ENCODE peak calls at places on chromosomes 6 and 20, in seven cellular contexts. N is astrocyte, B is neural crest cell, R is neural progenitor cell, W is GM12878, D is WTC11, C is osteocyte. X is an unnamed sample.
A peak's percentile ranks its signal among the peaks of the same experiment; 100 is the strongest.

GRCh38 chr6:33921745-33922144 is 117.9 kb upstream of the MLN start:
- DNase-seq in C (no peak), R (no peak), W (no peak), B (no peak), D (no peak), N (no peak), X (no peak)

GRCh38 chr20:3808141-3808479 is 12.0 kb downstream of the CDC25B start:
- DNase-seq in B (no peak), N (peak; percentile 89), C (peak; percentile 92), W (no peak), D (no peak), R (no peak), X (peak; percentile 93)

GRCh38 chr6:144006731-144007454 is 1.2 kb downstream of the PLAGL1 start:
- DNase-seq in B (no peak), C (no peak), D (peak; percentile 13), N (peak; percentile 71), W (no peak), R (peak; percentile 24), X (no peak)

GRCh38 chr6:90790696-90791095 is 203.8 kb upstream of the MAP3K7 start:
- DNase-seq in W (no peak), C (no peak), B (no peak), D (no peak), R (no peak), N (peak; percentile 16), X (no peak)

GRCh38 chr6:13425971-13426931 is 61.1 kb downstream of the GFOD1 start:
- DNase-seq in R (no peak), D (no peak), W (peak; percentile 42), B (no peak), N (peak; percentile 83), C (no peak), X (no peak)

GRCh38 chr6:131858765-131859490 is 51.1 kb downstream of the ENPP1 start:
- DNase-seq in R (no peak), N (peak; percentile 92), D (no peak), B (no peak), W (no peak), C (no peak), X (peak; percentile 29)

GRCh38 chr6:146770965-146771735 is 172.4 kb downstream of the ADGB start:
- DNase-seq in D (no peak), R (no peak), C (no peak), N (no peak), W (no peak), B (no peak), X (no peak)

GRCh38 chr20:25549172-25549865 is 36.0 kb downstream of the NINL start:
- DNase-seq in C (no peak), D (no peak), B (no peak), W (no peak), N (no peak), R (no peak), X (no peak)

GRCh38 chr6:145155873-145156782 is 579.2 kb downstream of the EPM2A start:
- DNase-seq in C (no peak), N (no peak), D (no peak), R (no peak), W (no peak), B (no peak), X (no peak)

GRCh38 chr6:1363729-1364572 is 25.4 kb upstream of the FOXF2 start:
- DNase-seq in C (no peak), W (no peak), N (no peak), D (peak; percentile 36), B (no peak), R (no peak), X (peak; percentile 61)

GRCh38 chr6:107869871-107870270 is 45.8 kb upstream of the SCML4 start:
- DNase-seq in B (no peak), C (no peak), D (no peak), W (no peak), R (peak; percentile 67), N (no peak), X (no peak)

GRCh38 chr6:42179956-42180335 is 6.8 kb downstream of the GUCA1A start:
- DNase-seq in B (no peak), D (no peak), R (no peak), C (no peak), W (no peak), N (no peak), X (no peak)

GRCh38 chr6:132750455-132751248 is 7.1 kb downstream of the VNN2 start:
- DNase-seq in D (no peak), N (no peak), W (peak; percentile 69), R (no peak), B (no peak), C (no peak), X (no peak)

GRCh38 chr6:111248789-111249188 is 161.5 kb downstream of the SLC16A10 start:
- DNase-seq in B (no peak), R (no peak), W (no peak), D (no peak), C (no peak), N (no peak), X (no peak)

GRCh38 chr6:41489284-41489851 is 56.8 kb upstream of the FOXP4 start:
- DNase-seq in N (peak; percentile 55), B (no peak), C (peak; percentile 88), R (no peak), D (peak; percentile 41), W (no peak), X (no peak)

GRCh38 chr6:16187185-16187584 is 51.2 kb upstream of the GMPR start:
- DNase-seq in B (no peak), D (no peak), N (no peak), C (no peak), R (no peak), W (no peak), X (no peak)

GRCh38 chr6:16181429-16182359 is 52.8 kb downstream of the MYLIP start:
- DNase-seq in B (no peak), D (no peak), R (no peak), C (no peak), N (no peak), W (no peak), X (no peak)

GRCh38 chr6:16182428-16182827 is 53.5 kb downstream of the MYLIP start:
- DNase-seq in D (no peak), B (no peak), W (no peak), C (no peak), N (no peak), R (no peak), X (no peak)

GRCh38 chr6:16184554-16184953 is 53.8 kb upstream of the GMPR start:
- DNase-seq in W (no peak), B (no peak), R (no peak), C (no peak), N (no peak), D (no peak), X (no peak)

DNA sequence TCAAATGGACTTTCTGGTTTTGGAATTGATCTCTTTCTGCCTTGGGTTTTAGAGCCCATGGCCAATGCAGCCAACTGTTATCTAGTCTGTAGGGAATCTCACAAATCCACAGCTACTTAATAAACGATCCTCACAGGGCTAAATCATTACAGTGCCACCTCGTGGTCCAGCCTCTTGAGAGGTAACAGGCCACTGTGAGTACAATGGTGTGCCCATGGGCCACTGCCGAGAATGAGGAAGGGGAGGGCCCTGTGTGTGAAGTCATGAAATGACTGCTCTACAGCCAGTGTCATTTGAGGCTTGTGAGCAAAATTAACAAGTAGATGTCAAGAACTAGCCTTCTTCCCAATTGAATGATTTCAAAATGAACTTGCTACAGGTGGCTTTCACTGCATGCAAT is 54.3 kb upstream of the GMPR start:
- DNase-seq in N (no peak), C (no peak), R (peak; percentile 28), D (peak; percentile 36), B (no peak), W (peak; percentile 45), X (no peak)
- TF ChIP-seq CTCF in N (no peak), C (no peak), R (peak; percentile 35), D (no peak), B (no peak), W (peak; percentile 36), X (no peak)

GRCh38 chr6:89353118-89353556 is 615 bp upstream of the UBE2J1 start:
- DNase-seq in C (no peak), N (no peak), R (no peak), W (no peak), D (no peak), B (no peak), X (no peak)

GRCh38 chr6:89353702-89354392 is 1.3 kb upstream of the UBE2J1 start:
- DNase-seq in N (no peak), B (no peak), W (no peak), D (no peak), R (peak; percentile 84), C (no peak), X (no peak)

GRCh38 chr6:89350281-89351037 is 2.1 kb downstream of the UBE2J1 start:
- DNase-seq in D (no peak), B (no peak), N (peak; percentile 56), R (no peak), C (no peak), W (no peak), X (no peak)

GRCh38 chr6:89351632-89352328 is 742 bp downstream of the UBE2J1 start:
- DNase-seq in C (no peak), W (no peak), N (no peak), R (no peak), B (no peak), D (no peak), X (no peak)

DNA sequence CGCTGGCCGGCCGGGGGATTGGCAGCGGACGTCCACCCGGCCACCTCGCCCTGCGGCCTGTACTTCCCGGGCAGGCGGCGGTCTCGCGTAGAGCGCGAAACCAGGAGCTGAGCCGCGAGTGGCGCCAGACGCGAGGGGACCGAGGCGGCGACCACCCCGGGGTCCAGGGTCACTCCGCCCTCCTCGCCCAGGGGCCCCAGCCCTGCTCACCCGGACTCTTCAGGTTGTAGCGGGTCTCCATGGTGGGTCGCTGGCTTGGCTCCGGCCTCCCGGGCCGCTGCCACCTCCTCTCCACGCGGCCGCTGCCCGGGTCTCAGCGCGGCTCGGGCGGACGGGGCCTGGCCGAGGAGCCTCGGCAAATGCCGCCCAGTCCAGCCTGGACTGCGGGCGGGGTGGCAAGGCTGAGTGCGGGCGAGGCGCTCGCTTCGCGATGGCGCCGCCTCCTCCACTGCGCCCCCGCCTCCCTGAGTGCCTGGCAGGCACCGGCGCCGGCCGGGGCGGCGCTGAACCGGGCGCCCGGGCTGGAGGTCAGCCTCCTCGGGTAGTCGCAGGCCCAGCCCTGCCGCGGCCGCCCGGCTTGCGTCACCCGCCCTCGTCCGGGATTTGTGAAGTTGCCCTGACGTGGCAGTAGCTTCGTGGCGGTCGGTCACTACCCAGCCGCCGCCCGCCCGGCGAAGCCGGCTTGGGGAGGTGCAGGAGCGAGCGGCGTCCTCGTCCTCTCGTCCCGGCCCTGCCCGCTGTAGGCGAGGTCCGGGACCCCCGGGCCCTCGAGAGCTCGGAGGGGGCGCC is at the start of gene UBE2J1:
- DNase-seq in B (peak; percentile 82), D (peak; percentile 84), W (no peak), C (peak; percentile 97), N (peak; percentile 92), R (peak; percentile 93), X (peak; percentile 91)
- TF ChIP-seq CTCF in B (peak; percentile 21), D (no peak), W (no peak), C (peak; percentile 10), N (no peak), R (no peak), X (no peak)

GRCh38 chr6:44002591-44003344 is 124.5 kb downstream of the MRPL14 start:
- DNase-seq in C (no peak), W (no peak), B (peak; percentile 32), R (peak; percentile 88), N (peak; percentile 41), D (peak; percentile 78), X (no peak)
- TF ChIP-seq CTCF in C (peak; percentile 45), W (peak; percentile 4), B (peak; percentile 24), R (peak; percentile 39), N (no peak), D (no peak), X (peak; percentile 7)

DNA sequence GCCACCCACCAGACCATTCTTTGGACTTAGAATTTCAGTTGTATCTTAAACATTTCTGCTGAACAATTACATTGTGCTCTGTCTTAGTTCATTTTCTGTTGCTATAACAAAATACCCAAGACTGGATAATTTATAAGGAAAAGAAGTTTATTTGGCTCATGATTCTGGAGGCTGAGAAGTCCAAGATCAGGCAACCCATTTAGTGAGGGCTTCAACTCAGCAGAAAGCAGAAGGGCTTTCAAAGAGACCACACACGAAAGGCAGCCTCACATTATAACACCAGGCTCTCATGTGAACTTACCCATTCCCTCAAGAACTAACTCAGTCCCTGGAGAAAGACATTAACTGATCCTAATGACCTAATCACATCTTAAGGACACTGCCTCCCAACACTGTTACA is 399.8 kb upstream of the SOX4 start:
- DNase-seq in R (no peak), W (no peak), B (no peak), N (no peak), C (no peak), D (no peak), X (no peak)
- TF ChIP-seq CTCF in R (no peak), W (no peak), B (no peak), N (no peak), C (no peak), D (no peak), X (no peak)